ENCODE peak calls at places on chromosome X, in six cellular contexts. Y is body of pancreas, R is endothelial cell of umbilical vein, G is stomach, P is spleen, L is BE2C. V is an unnamed sample. For H3K4me1, the result is how much of the 10 kb centered on the place peaks cover.

GRCh38 chrX:103629295-103630170 is 758 bp downstream of the TCEAL1 start:
- DNase-seq in R (peak), Y (peak), L (peak), G (peak), P (peak), V (peak)

GRCh38 chrX:118360429-118361125 is 14.7 kb downstream of the WDR44 start:
- DNase-seq in Y (no peak), R (peak), P (no peak), G (no peak), L (no peak), V (no peak)

GRCh38 chrX:1484638-1485019 is 31.9 kb upstream of the ASMTL start:
- DNase-seq in G (no peak), Y (no peak), L (no peak), R (no peak), P (no peak), V (no peak)

GRCh38 chrX:133640161-133641015 is 225.1 kb upstream of the GPC4 start:
- DNase-seq in Y (no peak), L (no peak), R (no peak), G (no peak), P (no peak), V (no peak)

GRCh38 chrX:9534686-9535085 is 69.8 kb downstream of the TBL1X start:
- DNase-seq in G (no peak), Y (no peak), R (no peak), L (no peak), P (no peak), V (no peak)

GRCh38 chrX:118976599-118977340 is 2.4 kb downstream of the LONRF3 start:
- DNase-seq in R (no peak), L (peak), Y (peak), G (peak), P (peak), V (peak)

GRCh38 chrX:55908685-55909212 is 191.2 kb downstream of the RRAGB start:
- DNase-seq in G (no peak), Y (no peak), R (peak), L (no peak), P (peak), V (peak)

GRCh38 chrX:38651625-38652601 is 90.6 kb downstream of the TSPAN7 start:
- DNase-seq in L (no peak), G (no peak), R (no peak), Y (no peak), P (no peak), V (no peak)

GRCh38 chrX:38514014-38514854 is 47.1 kb upstream of the TSPAN7 start:
- DNase-seq in R (no peak), Y (no peak), L (no peak), P (no peak), G (no peak), V (no peak)

GRCh38 chrX:37834937-37835336 is 12.4 kb downstream of the DYNLT3 start:
- DNase-seq in P (no peak), Y (no peak), L (no peak), R (no peak), G (no peak), V (no peak)

GRCh38 chrX:19560611-19561010 is 45.3 kb upstream of the MAP3K15 start:
- DNase-seq in R (no peak), P (no peak), L (no peak), G (no peak), Y (no peak), V (no peak)

GRCh38 chrX:68428431-68428830 is 4.9 kb downstream of the OPHN1 start:
- DNase-seq in P (no peak), L (no peak), Y (no peak), G (no peak), R (peak), V (no peak)

GRCh38 chrX:16177260-16177659 is 10.0 kb downstream of the MAGEB17 start:
- DNase-seq in L (no peak), R (no peak), Y (no peak), G (no peak), P (no peak), V (no peak)

GRCh38 chrX:77436682-77437081 is 10.5 kb upstream of the FGF16 start:
- DNase-seq in P (no peak), G (no peak), L (no peak), Y (no peak), R (no peak), V (no peak)

GRCh38 chrX:96445531-96446065 is 239.0 kb upstream of the DIAPH2 start:
- DNase-seq in L (no peak), G (no peak), Y (no peak), P (no peak), R (peak), V (no peak)

GRCh38 chrX:30661228-30661627 is 8.0 kb downstream of the GK start:
- DNase-seq in Y (no peak), R (no peak), G (no peak), P (no peak), L (no peak), V (no peak)

GRCh38 chrX:101029665-101030064 is 22.2 kb downstream of the TRMT2B start:
- DNase-seq in L (no peak), Y (no peak), P (no peak), R (no peak), G (no peak), V (no peak)

GRCh38 chrX:138886769-138887168 is 175.3 kb upstream of the FGF13 start:
- DNase-seq in G (no peak), R (no peak), P (no peak), L (no peak), Y (no peak), V (no peak)

GRCh38 chrX:129606918-129607317 is 47.8 kb downstream of the APLN start:
- DNase-seq in P (no peak), G (peak), R (peak), L (peak), Y (peak), V (peak)

GRCh38 chrX:141469469-141469868 is 115.1 kb downstream of the SPANXA1 start:
- DNase-seq in G (no peak), Y (no peak), L (no peak), P (no peak), R (no peak), V (no peak)

GRCh38 chrX:100969936-100970335 is 428 bp downstream of the ARL13A start:
- DNase-seq in Y (no peak), L (peak), P (no peak), R (no peak), G (no peak), V (no peak)

GRCh38 chrX:22392176-22392814 is 119.6 kb downstream of the CBLL2 start:
- DNase-seq in R (no peak), L (no peak), P (no peak), Y (no peak), G (no peak), V (no peak)

GRCh38 chrX:538311-538710 is 92.3 kb upstream of the SHOX start:
- DNase-seq in P (no peak), R (no peak), G (no peak), L (no peak), Y (no peak), V (no peak)

GRCh38 chrX:130771648-130772312 is 131.2 kb downstream of the ENOX2 start:
- DNase-seq in Y (no peak), R (no peak), L (peak), P (no peak), G (no peak), V (no peak)

GRCh38 chrX:30713061-30713525 is 59.9 kb downstream of the GK start:
- DNase-seq in Y (peak), G (peak), L (peak), R (peak), P (no peak), V (peak)

GRCh38 chrX:14409341-14409740 is 120.0 kb upstream of the GLRA2 start:
- DNase-seq in Y (no peak), G (no peak), L (no peak), R (no peak), P (no peak), V (peak)

GRCh38 chrX:119093991-119094741 is 21.4 kb downstream of the CT47C1 start:
- DNase-seq in G (no peak), L (no peak), R (no peak), P (no peak), Y (no peak), V (no peak)

GRCh38 chrX:24498181-24498580 is 33.1 kb downstream of the PDK3 start:
- DNase-seq in L (peak), P (no peak), R (peak), Y (no peak), G (no peak), V (no peak)

GRCh38 chrX:23333842-23334535 is 660 bp upstream of the PTCHD1 start:
- DNase-seq in Y (no peak), G (no peak), P (no peak), R (no peak), L (no peak), V (peak)

GRCh38 chrX:30488092-30488491 is 89.5 kb downstream of the TASL start:
- DNase-seq in L (no peak), R (no peak), Y (no peak), P (no peak), G (no peak), V (no peak)

GRCh38 chrX:70960728-70961127 is 29.8 kb upstream of the SLC7A3 start:
- DNase-seq in R (no peak), P (no peak), Y (no peak), G (no peak), L (no peak), V (no peak)

GRCh38 chrX:56499372-56499771 is 64.1 kb upstream of the UBQLN2 start:
- DNase-seq in R (no peak), Y (no peak), G (no peak), L (no peak), P (no peak), V (no peak)

GRCh38 chrX:150463566-150463965 is 100.4 kb downstream of the MAMLD1 start:
- DNase-seq in L (no peak), R (no peak), P (no peak), G (no peak), Y (no peak), V (no peak)

GRCh38 chrX:154511761-154512160 is 4.3 kb downstream of the FAM3A start:
- DNase-seq in P (peak), Y (no peak), G (no peak), L (no peak), R (no peak), V (no peak)
- TF ChIP-seq CTCF in P (no peak), Y (no peak), G (no peak), L (no peak), R (no peak), V (no peak)

GRCh38 chrX:45712067-45712466 is 511.4 kb upstream of the DIPK2B start:
- DNase-seq in Y (no peak), P (no peak), G (no peak), R (no peak), L (no peak), V (no peak)

GRCh38 chrX:45714864-45715263 is 514.2 kb upstream of the DIPK2B start:
- DNase-seq in L (no peak), G (no peak), R (peak), P (no peak), Y (no peak), V (peak)

GRCh38 chrX:45709381-45709780 is 508.7 kb upstream of the DIPK2B start:
- DNase-seq in Y (no peak), P (no peak), L (no peak), R (no peak), G (no peak), V (no peak)

GRCh38 chrX:45710081-45710801 is 509.6 kb upstream of the DIPK2B start:
- DNase-seq in R (peak), L (no peak), G (no peak), P (no peak), Y (no peak), V (no peak)

DNA sequence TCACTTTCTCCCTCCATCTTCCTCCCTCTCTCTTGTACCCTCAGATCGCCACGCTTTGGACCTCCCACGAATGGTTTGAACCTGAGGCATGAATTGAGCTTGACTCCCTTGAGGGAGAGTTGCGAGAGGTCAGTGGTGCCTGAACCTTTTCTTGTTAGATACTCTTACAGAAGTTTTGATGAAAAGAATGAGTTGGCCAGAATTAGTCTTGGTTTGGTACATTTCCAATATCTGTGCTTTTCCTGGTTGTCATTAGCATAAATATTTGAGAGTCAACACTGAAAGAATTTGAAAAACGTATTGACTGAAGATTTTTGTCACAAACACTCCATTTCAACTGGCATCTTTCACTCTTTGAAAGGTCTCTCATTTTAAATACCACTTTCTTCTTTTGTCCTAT is 510.6 kb upstream of the DIPK2B start:
- DNase-seq in R (peak), L (no peak), P (no peak), Y (no peak), G (no peak), V (no peak)
- H3K4me3 ChIP-seq in R (no peak), L (no peak), P (no peak), Y (no peak), G (no peak), V (no peak)

DNA sequence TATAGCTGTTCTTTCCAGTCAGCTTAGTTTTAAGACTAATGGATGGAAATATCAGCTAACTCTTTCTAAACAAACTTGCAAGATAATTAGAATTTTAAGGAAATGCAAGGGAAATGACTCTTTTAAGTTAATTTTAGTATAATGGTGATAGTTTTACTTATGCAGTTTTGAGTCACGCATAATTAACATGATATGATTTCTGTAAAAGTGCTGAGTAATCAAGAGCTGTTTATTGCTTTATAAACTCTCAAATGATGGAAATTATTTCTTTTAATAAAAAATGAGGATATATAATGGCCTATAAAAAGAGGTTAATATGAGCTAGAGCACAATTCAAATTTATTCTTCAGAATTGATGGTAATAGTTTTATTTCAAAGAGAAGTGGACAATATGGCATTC is 385.9 kb downstream of the GLUD2 start:
- DNase-seq in L (no peak), P (no peak), G (no peak), R (no peak), Y (no peak), V (no peak)
- H3K4me1 ChIP-seq in L (under half), P (under half), G (under half), R (under half), Y (under half), V (under half)

DNA sequence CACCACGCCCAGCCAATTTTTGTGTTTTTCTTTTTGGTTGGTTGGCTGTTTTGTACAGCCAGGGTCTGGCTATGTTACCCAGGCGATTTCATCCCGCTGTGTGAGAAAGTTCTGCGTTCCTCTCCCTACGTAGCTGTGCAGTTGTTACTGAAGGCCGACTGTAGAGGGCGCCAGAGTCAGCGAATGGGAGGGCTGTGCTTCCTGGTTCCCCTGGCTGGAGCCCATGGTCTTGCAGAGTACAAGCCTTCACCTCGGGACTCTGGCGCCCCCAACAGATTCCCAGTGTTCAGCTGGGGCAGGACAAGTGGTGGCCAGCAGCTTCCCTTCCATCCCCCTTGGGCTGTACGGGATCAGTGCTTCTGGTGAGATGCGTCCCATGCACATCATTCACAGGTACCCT is 5.6 kb upstream of the CT45A1 start:
- DNase-seq in G (no peak), R (peak), P (no peak), Y (no peak), L (peak), V (peak)
- TF ChIP-seq CTCF in G (no peak), R (no peak), P (no peak), Y (no peak), L (peak), V (no peak)

GRCh38 chrX:53674581-53674980 is 11.9 kb downstream of the HUWE1 start:
- DNase-seq in P (no peak), R (no peak), G (no peak), L (no peak), Y (no peak), V (no peak)

GRCh38 chrX:53666171-53666570 is 20.3 kb downstream of the HUWE1 start:
- DNase-seq in P (no peak), Y (no peak), G (no peak), L (no peak), R (no peak), V (no peak)

DNA sequence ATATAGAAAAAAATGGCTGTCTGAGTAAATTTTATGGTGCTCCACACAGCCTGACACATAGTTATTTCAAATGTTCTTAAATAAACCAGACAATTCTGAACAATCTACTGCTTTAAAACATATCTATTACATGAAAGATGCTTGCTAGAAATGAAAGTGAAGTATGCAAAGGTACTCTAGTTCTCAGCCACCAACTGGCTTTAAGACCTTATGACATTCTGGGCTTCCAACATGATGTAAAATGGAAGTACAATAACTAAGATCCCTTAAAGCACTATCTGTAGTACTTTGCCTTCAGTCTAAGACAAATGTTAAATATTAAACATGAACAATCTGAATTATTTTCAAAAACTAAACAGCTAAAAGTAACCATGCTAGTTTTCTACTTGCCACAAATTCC is 17.3 kb downstream of the HUWE1 start:
- DNase-seq in P (no peak), G (no peak), L (no peak), Y (no peak), R (no peak), V (no peak)
- H3K4me3 ChIP-seq in P (no peak), G (no peak), L (no peak), Y (no peak), R (no peak), V (no peak)

DNA sequence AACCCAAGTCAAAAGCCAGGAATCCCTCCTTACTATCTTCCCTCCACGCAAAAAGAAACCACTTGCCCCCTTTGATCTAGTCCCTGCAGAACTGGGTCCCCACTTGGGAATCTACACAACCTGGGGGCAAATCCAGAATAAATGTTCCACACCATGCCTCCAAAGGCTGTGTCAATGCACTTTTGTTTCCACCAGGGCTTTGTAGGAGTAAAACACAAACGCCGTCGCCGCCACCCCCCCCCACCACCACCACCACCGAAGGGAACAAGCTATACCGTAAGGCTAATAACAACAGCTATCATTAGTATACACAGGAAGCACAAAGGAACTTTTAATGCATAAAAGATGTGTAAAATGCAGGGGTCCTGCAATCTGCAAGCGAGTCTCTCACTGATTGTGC is 13.3 kb downstream of the BCOR start:
- DNase-seq in P (no peak), L (no peak), R (no peak), Y (no peak), G (no peak), V (no peak)
- H3K4me1 ChIP-seq in P (under half), L (under half), R (under half), Y (half or more), G (half or more), V (under half)

DNA sequence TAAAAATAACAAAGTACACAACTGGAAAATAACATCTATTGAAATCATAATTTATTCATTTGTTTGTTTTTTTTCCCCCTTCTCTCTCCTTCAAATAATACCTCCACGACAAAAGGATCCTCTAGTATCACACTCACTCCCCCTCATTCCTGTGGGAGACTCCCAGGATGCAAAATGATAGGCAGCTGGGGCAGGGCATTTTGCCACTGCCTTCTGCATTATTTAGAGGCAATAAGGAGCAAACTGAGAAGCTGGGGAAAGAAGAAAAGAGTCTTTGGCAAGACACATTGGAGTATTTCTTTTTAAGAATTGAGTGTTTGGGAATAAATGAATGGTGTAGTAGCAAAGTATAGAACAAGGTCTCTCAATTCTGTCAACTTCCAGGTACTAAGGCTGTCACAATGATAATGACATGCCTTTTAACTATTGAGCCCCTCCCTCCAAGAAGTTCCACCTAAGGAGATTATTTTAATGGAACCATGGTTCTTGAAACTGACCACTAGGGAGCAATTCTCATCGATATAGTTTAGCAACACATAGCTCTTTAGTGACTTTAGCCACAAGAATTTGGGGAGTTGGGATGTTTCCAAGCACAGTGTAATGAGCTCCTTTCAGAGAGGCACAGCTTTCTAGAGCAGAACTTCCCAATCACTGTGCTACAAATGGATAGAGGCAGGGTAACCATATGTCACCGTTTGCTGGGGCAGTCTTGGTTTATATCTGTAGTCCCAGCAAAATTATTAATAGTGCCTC is 303.3 kb downstream of the FRMPD4 start:
- DNase-seq in R (no peak), L (no peak), G (no peak), P (no peak), Y (no peak), V (no peak)
- TF ChIP-seq CTCF in R (no peak), L (no peak), G (no peak), P (no peak), Y (no peak), V (no peak)